ENCODE peak calls at places on chromosomes 5 and 9, in ten cellular contexts. M is endothelial cell of umbilical vein; C is fibroblast of lung; T is mammary epithelial cell; J is neural progenitor cell; U is stomach; B is uterus; K is tibial artery; E is CD8-positive, alpha-beta T cell; I is right lobe of liver. L is an unnamed sample. For H3K27me3, the result is how much of the 10 kb centered on the place peaks cover.

GRCh38 chr9:129202613-129203555 is 24.8 kb upstream of the IER5L start:
- DNase-seq in M (peak), C (peak), T (peak), J (peak), U (peak), B (peak), K (peak), E (peak), I (peak), L (peak)

GRCh38 chr5:175609504-175609903 is 48.4 kb upstream of the HRH2 start:
- DNase-seq in M (no peak), C (no peak), T (no peak), J (no peak), U (no peak), B (no peak), K (no peak), E (no peak), I (no peak), L (no peak)

GRCh38 chr5:147384346-147385193 is 125.3 kb downstream of the DPYSL3 start:
- DNase-seq in M (no peak), C (no peak), T (no peak), J (peak), U (no peak), B (no peak), K (no peak), E (no peak), I (no peak), L (no peak)

GRCh38 chr5:20601678-20602100 is 613.7 kb upstream of the CDH18 start:
- DNase-seq in M (no peak), C (peak), T (peak), J (peak), U (no peak), B (no peak), K (no peak), E (no peak), I (no peak), L (no peak)

GRCh38 chr5:40217509-40217908 is 462.2 kb upstream of the PTGER4 start:
- DNase-seq in M (no peak), C (no peak), T (no peak), J (no peak), U (no peak), B (no peak), K (no peak), E (no peak), I (no peak), L (no peak)

GRCh38 chr9:3857673-3858072 is 331.9 kb upstream of the RFX3 start:
- DNase-seq in M (no peak), C (peak), T (peak), J (no peak), U (no peak), B (no peak), K (no peak), E (no peak), I (no peak), L (no peak)

GRCh38 chr5:157336423-157336744 is 70.5 kb downstream of the CYFIP2 start:
- DNase-seq in M (no peak), C (no peak), T (no peak), J (no peak), U (no peak), B (no peak), K (no peak), E (no peak), I (no peak), L (no peak)

GRCh38 chr9:21015122-21015815 is 16.2 kb downstream of the HACD4 start:
- DNase-seq in M (peak), C (no peak), T (no peak), J (peak), U (no peak), B (no peak), K (no peak), E (no peak), I (no peak), L (no peak)

GRCh38 chr5:77638763-77639451 is 394 bp upstream of the OTP start:
- DNase-seq in M (no peak), C (no peak), T (no peak), J (peak), U (no peak), B (no peak), K (no peak), E (no peak), I (no peak), L (no peak)

GRCh38 chr5:150206076-150206779 is 16.4 kb downstream of the SLC6A7 start:
- DNase-seq in M (no peak), C (no peak), T (no peak), J (no peak), U (no peak), B (no peak), K (no peak), E (no peak), I (no peak), L (no peak)

GRCh38 chr5:115461506-115462290 is 82.9 kb downstream of the FEM1C start:
- DNase-seq in M (peak), C (peak), T (peak), J (no peak), U (no peak), B (no peak), K (no peak), E (no peak), I (no peak), L (no peak)

GRCh38 chr9:128558431-128559310 is 6.3 kb downstream of the SPTAN1 start:
- DNase-seq in M (peak), C (peak), T (peak), J (peak), U (peak), B (peak), K (peak), E (peak), I (peak), L (peak)

GRCh38 chr9:127612993-127613954 is 1.2 kb downstream of the STXBP1 start:
- DNase-seq in M (peak), C (peak), T (peak), J (peak), U (peak), B (peak), K (peak), E (peak), I (peak), L (peak)

GRCh38 chr5:1285883-1286291 is 9.0 kb downstream of the TERT start:
- DNase-seq in M (no peak), C (no peak), T (no peak), J (no peak), U (no peak), B (no peak), K (peak), E (no peak), I (no peak), L (no peak)

GRCh38 chr5:113276493-113276892 is 158.3 kb downstream of the TSSK1B start:
- DNase-seq in M (no peak), C (no peak), T (no peak), J (no peak), U (no peak), B (no peak), K (no peak), E (no peak), I (no peak), L (no peak)

GRCh38 chr5:1907616-1908015 is 24.9 kb upstream of the IRX4 start:
- DNase-seq in M (no peak), C (no peak), T (no peak), J (no peak), U (no peak), B (no peak), K (peak), E (no peak), I (no peak), L (no peak)

GRCh38 chr5:1704266-1704665 is 95.4 kb downstream of the MRPL36 start:
- DNase-seq in M (no peak), C (no peak), T (no peak), J (no peak), U (no peak), B (no peak), K (no peak), E (no peak), I (no peak), L (no peak)

GRCh38 chr5:142455856-142456255 is 131.0 kb upstream of the SPRY4 start:
- DNase-seq in M (no peak), C (no peak), T (no peak), J (no peak), U (no peak), B (no peak), K (no peak), E (no peak), I (no peak), L (no peak)

GRCh38 chr5:77101298-77101697 is 14.2 kb upstream of the ZBED3 start:
- DNase-seq in M (no peak), C (peak), T (peak), J (no peak), U (no peak), B (peak), K (no peak), E (no peak), I (no peak), L (peak)

GRCh38 chr9:134502261-134503211 is 139.1 kb upstream of the COL5A1 start:
- DNase-seq in M (peak), C (peak), T (peak), J (no peak), U (peak), B (peak), K (peak), E (no peak), I (no peak), L (peak)

GRCh38 chr5:116575635-116576042 is 1.0 kb upstream of the SEMA6A start:
- DNase-seq in M (peak), C (no peak), T (peak), J (peak), U (no peak), B (no peak), K (peak), E (no peak), I (no peak), L (no peak)

GRCh38 chr5:160423025-160423554 is 1.4 kb downstream of the PTTG1 start:
- DNase-seq in M (no peak), C (no peak), T (peak), J (no peak), U (no peak), B (no peak), K (no peak), E (no peak), I (no peak), L (no peak)

GRCh38 chr5:35143841-35144240 is 86.4 kb downstream of the PRLR start:
- DNase-seq in M (no peak), C (no peak), T (no peak), J (no peak), U (no peak), B (no peak), K (no peak), E (no peak), I (no peak), L (no peak)

GRCh38 chr9:123438321-123438720 is 82.3 kb downstream of the CRB2 start:
- DNase-seq in M (peak), C (peak), T (no peak), J (peak), U (no peak), B (no peak), K (no peak), E (no peak), I (no peak), L (no peak)

GRCh38 chr5:108060340-108060739 is 321.6 kb downstream of the FBXL17 start:
- DNase-seq in M (no peak), C (no peak), T (no peak), J (no peak), U (no peak), B (no peak), K (no peak), E (no peak), I (no peak), L (no peak)

GRCh38 chr9:123525957-123526356 is 170.0 kb downstream of the CRB2 start:
- DNase-seq in M (no peak), C (no peak), T (no peak), J (no peak), U (no peak), B (no peak), K (no peak), E (no peak), I (no peak), L (no peak)

GRCh38 chr5:141513021-141513626 is 24.2 kb downstream of the PCDHGC5 start:
- DNase-seq in M (peak), C (peak), T (no peak), J (peak), U (no peak), B (no peak), K (peak), E (peak), I (peak), L (peak)

GRCh38 chr9:134591573-134591981 is 50.0 kb upstream of the COL5A1 start:
- DNase-seq in M (no peak), C (no peak), T (no peak), J (no peak), U (no peak), B (no peak), K (peak), E (no peak), I (no peak), L (no peak)

GRCh38 chr5:180557201-180557809 is 34.0 kb downstream of the SCGB3A1 start:
- DNase-seq in M (no peak), C (no peak), T (no peak), J (no peak), U (no peak), B (no peak), K (no peak), E (no peak), I (no peak), L (no peak)

GRCh38 chr9:128992995-128993394 is 35.1 kb downstream of the SH3GLB2 start:
- DNase-seq in M (no peak), C (peak), T (peak), J (peak), U (peak), B (no peak), K (no peak), E (no peak), I (no peak), L (peak)

GRCh38 chr9:92807757-92808725 is 43.4 kb upstream of the BICD2 start:
- DNase-seq in M (no peak), C (no peak), T (no peak), J (peak), U (no peak), B (no peak), K (no peak), E (peak), I (peak), L (no peak)

GRCh38 chr9:136705564-136705963 is 6.8 kb upstream of the DIPK1B start:
- DNase-seq in M (no peak), C (no peak), T (no peak), J (no peak), U (no peak), B (no peak), K (no peak), E (no peak), I (no peak), L (no peak)

GRCh38 chr5:88792144-88792840 is 90.7 kb downstream of the MEF2C start:
- DNase-seq in M (no peak), C (peak), T (no peak), J (no peak), U (no peak), B (no peak), K (no peak), E (no peak), I (no peak), L (no peak)

GRCh38 chr5:58018016-58018415 is 441.9 kb downstream of the PLK2 start:
- DNase-seq in M (peak), C (no peak), T (no peak), J (no peak), U (no peak), B (no peak), K (no peak), E (no peak), I (no peak), L (no peak)

GRCh38 chr9:136807281-136808074 is at the start of gene RABL6:
- DNase-seq in M (peak), C (peak), T (peak), J (peak), U (peak), B (peak), K (peak), E (peak), I (peak), L (peak)

GRCh38 chr9:9214052-9214451 is 1398.8 kb downstream of the PTPRD start:
- DNase-seq in M (no peak), C (no peak), T (no peak), J (no peak), U (no peak), B (no peak), K (no peak), E (no peak), I (no peak), L (no peak)

GRCh38 chr5:155260798-155261197 is 247.2 kb downstream of the KIF4B start:
- DNase-seq in M (no peak), C (no peak), T (no peak), J (peak), U (no peak), B (no peak), K (no peak), E (no peak), I (no peak), L (peak)

GRCh38 chr5:1325191-1325741 is 19.6 kb downstream of the CLPTM1L start:
- DNase-seq in M (no peak), C (no peak), T (no peak), J (no peak), U (no peak), B (peak), K (no peak), E (no peak), I (no peak), L (no peak)

GRCh38 chr9:126111556-126111955 is 215.1 kb upstream of the MVB12B start:
- DNase-seq in M (no peak), C (no peak), T (no peak), J (no peak), U (no peak), B (no peak), K (peak), E (no peak), I (no peak), L (no peak)

GRCh38 chr9:126112135-126112720 is 214.4 kb upstream of the MVB12B start:
- DNase-seq in M (no peak), C (no peak), T (no peak), J (no peak), U (peak), B (no peak), K (no peak), E (no peak), I (no peak), L (no peak)

GRCh38 chr9:126108240-126108639 is 218.4 kb upstream of the MVB12B start:
- DNase-seq in M (no peak), C (no peak), T (peak), J (peak), U (no peak), B (no peak), K (no peak), E (no peak), I (no peak), L (no peak)

GRCh38 chr9:126107736-126108135 is 218.9 kb upstream of the MVB12B start:
- DNase-seq in M (no peak), C (no peak), T (no peak), J (no peak), U (no peak), B (no peak), K (no peak), E (no peak), I (no peak), L (no peak)

GRCh38 chr9:126109575-126109974 is 217.1 kb upstream of the MVB12B start:
- DNase-seq in M (no peak), C (no peak), T (no peak), J (no peak), U (no peak), B (no peak), K (no peak), E (no peak), I (no peak), L (no peak)
- H3K27me3 ChIP-seq in M (under half), C (under half), T (under half), J (under half), U (under half), B (under half), K (under half), E (under half), I (under half), L (under half)

DNA sequence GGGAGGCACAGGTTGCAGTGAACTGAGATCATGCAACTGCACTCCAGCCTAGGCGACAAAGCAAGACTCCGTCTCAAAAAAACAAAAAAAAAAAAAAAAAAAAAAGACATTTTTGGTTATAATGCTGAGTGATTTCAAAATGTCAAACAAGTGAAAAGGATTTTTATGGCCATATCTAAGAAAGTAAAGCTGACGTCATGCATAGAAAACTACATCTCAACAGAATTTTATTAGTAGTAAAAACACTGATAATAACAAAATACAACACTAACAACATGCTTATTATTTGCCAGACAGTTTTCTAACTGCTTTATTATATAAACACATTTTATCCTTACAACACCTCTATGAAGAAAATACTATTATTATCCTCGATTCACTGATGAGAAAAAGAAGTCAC is 833.0 kb upstream of the WWC1 start:
- DNase-seq in M (no peak), C (no peak), T (no peak), J (no peak), U (no peak), B (no peak), K (no peak), E (no peak), I (no peak), L (no peak)
- TF ChIP-seq CTCF in M (no peak), C (no peak), T (no peak), J (no peak), U (no peak), B (no peak), K (no peak), E (no peak), I (no peak), L (no peak)

GRCh38 chr5:53037141-53037859 is 48.1 kb downstream of the ITGA2 start:
- DNase-seq in M (peak), C (peak), T (peak), J (no peak), U (no peak), B (no peak), K (no peak), E (no peak), I (no peak), L (no peak)
- H3K4me3 ChIP-seq in M (no peak), C (no peak), T (peak), J (no peak), U (no peak), B (no peak), K (no peak), E (no peak), I (no peak), L (no peak)

GRCh38 chr5:95281211-95281610 is 3.7 kb downstream of the MCTP1 start:
- DNase-seq in M (no peak), C (no peak), T (peak), J (peak), U (no peak), B (no peak), K (no peak), E (no peak), I (no peak), L (no peak)
- H3K27me3 ChIP-seq in M (half or more), C (under half), T (under half), J (under half), U (half or more), B (under half), K (under half), E (under half), I (under half), L (under half)

GRCh38 chr9:113998529-113999255 is 79.4 kb downstream of the AMBP start:
- DNase-seq in M (no peak), C (peak), T (no peak), J (peak), U (peak), B (peak), K (no peak), E (peak), I (no peak), L (no peak)
- TF ChIP-seq CTCF in M (peak), C (peak), T (peak), J (peak), U (no peak), B (peak), K (no peak), E (no peak), I (peak), L (peak)

GRCh38 chr5:66415208-66415607 is 181.0 kb upstream of the MAST4 start:
- DNase-seq in M (peak), C (peak), T (no peak), J (no peak), U (no peak), B (no peak), K (no peak), E (no peak), I (no peak), L (no peak)

GRCh38 chr5:66423484-66423883 is 172.7 kb upstream of the MAST4 start:
- DNase-seq in M (no peak), C (no peak), T (no peak), J (no peak), U (no peak), B (no peak), K (no peak), E (no peak), I (no peak), L (no peak)

GRCh38 chr5:66413931-66414330 is 182.3 kb upstream of the MAST4 start:
- DNase-seq in M (no peak), C (no peak), T (no peak), J (no peak), U (no peak), B (no peak), K (no peak), E (no peak), I (no peak), L (no peak)

GRCh38 chr5:66417681-66418248 is 178.4 kb upstream of the MAST4 start:
- DNase-seq in M (no peak), C (no peak), T (no peak), J (no peak), U (no peak), B (no peak), K (no peak), E (no peak), I (no peak), L (no peak)
- H3K4me3 ChIP-seq in M (no peak), C (no peak), T (no peak), J (no peak), U (no peak), B (no peak), K (no peak), E (no peak), I (no peak), L (no peak)